ENCODE peak calls at places on chromosomes 2 and 18, in seven cellular contexts. One of them, this sample, is unnamed.

GRCh38 chr2:11373096-11373495 is 28.7 kb upstream of the ROCK2 start:
- DNase-seq in spleen: no peak
- DNase-seq in IMR-90: no peak
- DNase-seq in ovary: no peak
- DNase-seq in SK-N-SH: no peak
- DNase-seq in HL-60: no peak
- DNase-seq in fibroblast of mammary gland: no peak
- DNase-seq in this sample: no peak

GRCh38 chr2:120979921-120980320 is 244.3 kb downstream of the GLI2 start:
- DNase-seq in spleen: no peak
- DNase-seq in IMR-90: no peak
- DNase-seq in ovary: no peak
- DNase-seq in SK-N-SH: no peak
- DNase-seq in HL-60: no peak
- DNase-seq in fibroblast of mammary gland: no peak
- DNase-seq in this sample: no peak

GRCh38 chr2:102094917-102095316 is 47.6 kb upstream of the IL1R1 start:
- DNase-seq in spleen: no peak
- DNase-seq in IMR-90: peak
- DNase-seq in ovary: no peak
- DNase-seq in SK-N-SH: no peak
- DNase-seq in HL-60: peak
- DNase-seq in fibroblast of mammary gland: peak
- DNase-seq in this sample: peak

GRCh38 chr2:231168460-231169139 is 29.8 kb upstream of the ARMC9 start:
- DNase-seq in spleen: no peak
- DNase-seq in IMR-90: no peak
- DNase-seq in ovary: no peak
- DNase-seq in SK-N-SH: no peak
- DNase-seq in HL-60: peak
- DNase-seq in fibroblast of mammary gland: no peak
- DNase-seq in this sample: no peak

GRCh38 chr2:27115485-27115884 is 3.4 kb downstream of the CGREF1 start:
- DNase-seq in spleen: no peak
- DNase-seq in IMR-90: peak
- DNase-seq in ovary: no peak
- DNase-seq in SK-N-SH: no peak
- DNase-seq in HL-60: no peak
- DNase-seq in fibroblast of mammary gland: peak
- DNase-seq in this sample: no peak

GRCh38 chr18:13375302-13376255 is 157.0 kb downstream of the LDLRAD4 start:
- DNase-seq in spleen: no peak
- DNase-seq in IMR-90: peak
- DNase-seq in ovary: peak
- DNase-seq in SK-N-SH: no peak
- DNase-seq in HL-60: no peak
- DNase-seq in fibroblast of mammary gland: peak
- DNase-seq in this sample: peak

GRCh38 chr2:189613077-189613636 is 32.6 kb upstream of the SLC40A1 start:
- DNase-seq in spleen: no peak
- DNase-seq in IMR-90: peak
- DNase-seq in ovary: peak
- DNase-seq in SK-N-SH: no peak
- DNase-seq in HL-60: no peak
- DNase-seq in fibroblast of mammary gland: peak
- DNase-seq in this sample: peak

GRCh38 chr18:34122724-34123334 is 101.9 kb downstream of the NOL4 start:
- DNase-seq in spleen: no peak
- DNase-seq in IMR-90: peak
- DNase-seq in ovary: no peak
- DNase-seq in SK-N-SH: peak
- DNase-seq in HL-60: peak
- DNase-seq in fibroblast of mammary gland: peak
- DNase-seq in this sample: peak

GRCh38 chr18:4270016-4270415 is 185.1 kb downstream of the DLGAP1 start:
- DNase-seq in spleen: no peak
- DNase-seq in IMR-90: no peak
- DNase-seq in ovary: no peak
- DNase-seq in SK-N-SH: no peak
- DNase-seq in HL-60: no peak
- DNase-seq in fibroblast of mammary gland: no peak
- DNase-seq in this sample: no peak

GRCh38 chr2:143123911-143124310 is 5.3 kb upstream of the ARHGAP15 start:
- DNase-seq in spleen: no peak
- DNase-seq in IMR-90: no peak
- DNase-seq in ovary: no peak
- DNase-seq in SK-N-SH: no peak
- DNase-seq in HL-60: no peak
- DNase-seq in fibroblast of mammary gland: no peak
- DNase-seq in this sample: no peak

GRCh38 chr18:75827781-75828274 is 400.3 kb upstream of the SMIM21 start:
- DNase-seq in spleen: no peak
- DNase-seq in IMR-90: no peak
- DNase-seq in ovary: no peak
- DNase-seq in SK-N-SH: no peak
- DNase-seq in HL-60: no peak
- DNase-seq in fibroblast of mammary gland: no peak
- DNase-seq in this sample: no peak

GRCh38 chr2:70643715-70644114 is 90.1 kb upstream of the TGFA start:
- DNase-seq in spleen: no peak
- DNase-seq in IMR-90: no peak
- DNase-seq in ovary: no peak
- DNase-seq in SK-N-SH: peak
- DNase-seq in HL-60: peak
- DNase-seq in fibroblast of mammary gland: peak
- DNase-seq in this sample: no peak

GRCh38 chr2:115910270-115910669 is 1467.8 kb downstream of the DPP10 start:
- DNase-seq in spleen: no peak
- DNase-seq in IMR-90: no peak
- DNase-seq in ovary: no peak
- DNase-seq in SK-N-SH: peak
- DNase-seq in HL-60: no peak
- DNase-seq in fibroblast of mammary gland: no peak
- DNase-seq in this sample: no peak

GRCh38 chr2:131034122-131035051 is 58.9 kb downstream of the FAM168B start:
- DNase-seq in spleen: peak
- DNase-seq in IMR-90: peak
- DNase-seq in ovary: peak
- DNase-seq in SK-N-SH: peak
- DNase-seq in HL-60: no peak
- DNase-seq in fibroblast of mammary gland: no peak
- DNase-seq in this sample: peak

GRCh38 chr2:147101906-147102790 is 742.7 kb upstream of the ACVR2A start:
- DNase-seq in spleen: no peak
- DNase-seq in IMR-90: no peak
- DNase-seq in ovary: no peak
- DNase-seq in SK-N-SH: no peak
- DNase-seq in HL-60: no peak
- DNase-seq in fibroblast of mammary gland: peak
- DNase-seq in this sample: no peak

GRCh38 chr2:55843096-55843991 is 80.2 kb downstream of the EFEMP1 start:
- DNase-seq in spleen: no peak
- DNase-seq in IMR-90: peak
- DNase-seq in ovary: no peak
- DNase-seq in SK-N-SH: no peak
- DNase-seq in HL-60: no peak
- DNase-seq in fibroblast of mammary gland: peak
- DNase-seq in this sample: peak

GRCh38 chr2:120471166-120471565 is 125.2 kb downstream of the INHBB start:
- DNase-seq in spleen: peak
- DNase-seq in IMR-90: no peak
- DNase-seq in ovary: no peak
- DNase-seq in SK-N-SH: no peak
- DNase-seq in HL-60: no peak
- DNase-seq in fibroblast of mammary gland: no peak
- DNase-seq in this sample: no peak

GRCh38 chr2:203730076-203730729 is 23.8 kb downstream of the CD28 start:
- DNase-seq in spleen: no peak
- DNase-seq in IMR-90: peak
- DNase-seq in ovary: no peak
- DNase-seq in SK-N-SH: no peak
- DNase-seq in HL-60: no peak
- DNase-seq in fibroblast of mammary gland: peak
- DNase-seq in this sample: peak

GRCh38 chr18:74282359-74283254 is 9.2 kb downstream of the CYB5A start:
- DNase-seq in spleen: no peak
- DNase-seq in IMR-90: no peak
- DNase-seq in ovary: no peak
- DNase-seq in SK-N-SH: no peak
- DNase-seq in HL-60: no peak
- DNase-seq in fibroblast of mammary gland: no peak
- DNase-seq in this sample: no peak

GRCh38 chr2:43345391-43345813 is 119.0 kb upstream of the ZFP36L2 start:
- DNase-seq in spleen: no peak
- DNase-seq in IMR-90: no peak
- DNase-seq in ovary: no peak
- DNase-seq in SK-N-SH: peak
- DNase-seq in HL-60: no peak
- DNase-seq in fibroblast of mammary gland: peak
- DNase-seq in this sample: no peak

GRCh38 chr18:62402342-62402948 is 77.3 kb downstream of the TNFRSF11A start:
- DNase-seq in spleen: no peak
- DNase-seq in IMR-90: no peak
- DNase-seq in ovary: no peak
- DNase-seq in SK-N-SH: no peak
- DNase-seq in HL-60: no peak
- DNase-seq in fibroblast of mammary gland: no peak
- DNase-seq in this sample: no peak
- TF ChIP-seq CTCF in spleen: no peak
- TF ChIP-seq CTCF in IMR-90: no peak
- TF ChIP-seq CTCF in ovary: no peak
- TF ChIP-seq CTCF in SK-N-SH: no peak
- TF ChIP-seq CTCF in HL-60: no peak
- TF ChIP-seq CTCF in fibroblast of mammary gland: no peak
- TF ChIP-seq CTCF in this sample: no peak

DNA sequence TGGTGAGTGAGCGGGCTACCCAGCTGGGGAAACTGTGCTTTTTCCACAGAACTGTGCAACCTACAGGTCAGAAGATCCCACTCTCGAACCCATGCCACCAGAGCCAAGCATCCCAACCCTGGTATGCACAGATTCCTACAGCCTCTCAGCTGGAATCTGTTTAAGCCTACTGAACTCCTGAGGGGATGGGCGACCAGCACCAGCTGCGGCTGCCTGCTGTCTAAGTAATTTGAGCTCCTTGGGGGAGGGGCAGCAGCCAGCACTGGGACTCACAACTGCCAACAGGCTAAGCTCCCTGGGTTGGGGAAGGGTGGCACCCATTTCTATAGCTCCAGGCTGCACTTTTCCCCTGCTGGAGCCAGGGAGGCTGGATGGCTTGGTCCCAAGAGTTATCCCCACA is 11.8 kb downstream of the CYP27C1 start:
- DNase-seq in spleen: peak
- DNase-seq in IMR-90: peak
- DNase-seq in ovary: no peak
- DNase-seq in SK-N-SH: no peak
- DNase-seq in HL-60: no peak
- DNase-seq in fibroblast of mammary gland: no peak
- DNase-seq in this sample: peak
- H3K4me3 ChIP-seq in spleen: no peak
- H3K4me3 ChIP-seq in IMR-90: no peak
- H3K4me3 ChIP-seq in ovary: no peak
- H3K4me3 ChIP-seq in SK-N-SH: no peak
- H3K4me3 ChIP-seq in HL-60: no peak
- H3K4me3 ChIP-seq in fibroblast of mammary gland: no peak
- H3K4me3 ChIP-seq in this sample: no peak

DNA sequence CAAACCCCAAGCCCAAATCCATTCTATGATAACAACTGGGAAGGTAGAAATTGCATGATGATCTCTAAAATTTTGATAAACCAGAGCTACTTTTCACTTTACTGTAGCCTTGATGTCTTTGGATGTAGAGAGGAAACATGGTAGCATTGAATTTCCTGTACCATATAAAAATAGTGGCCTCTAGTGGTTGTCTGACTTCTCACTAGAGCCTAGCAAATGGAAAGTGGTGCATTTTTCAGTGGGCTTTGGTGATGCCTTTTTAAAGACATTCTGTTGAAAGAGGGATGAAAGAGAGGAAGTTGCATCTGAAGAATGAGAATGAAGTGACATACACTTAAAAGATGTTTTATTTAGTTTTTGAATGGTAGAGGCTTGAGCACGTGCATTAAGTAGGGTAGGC is 662.2 kb downstream of the XIRP2 start:
- DNase-seq in spleen: no peak
- DNase-seq in IMR-90: peak
- DNase-seq in ovary: no peak
- DNase-seq in SK-N-SH: peak
- DNase-seq in HL-60: no peak
- DNase-seq in fibroblast of mammary gland: peak
- DNase-seq in this sample: peak
- TF ChIP-seq CTCF in spleen: no peak
- TF ChIP-seq CTCF in IMR-90: peak
- TF ChIP-seq CTCF in ovary: no peak
- TF ChIP-seq CTCF in SK-N-SH: peak
- TF ChIP-seq CTCF in HL-60: no peak
- TF ChIP-seq CTCF in fibroblast of mammary gland: peak
- TF ChIP-seq CTCF in this sample: peak

GRCh38 chr18:32771871-32772499 is 838 bp downstream of the KLHL14 start:
- DNase-seq in spleen: peak
- DNase-seq in IMR-90: no peak
- DNase-seq in ovary: no peak
- DNase-seq in SK-N-SH: peak
- DNase-seq in HL-60: no peak
- DNase-seq in fibroblast of mammary gland: no peak
- DNase-seq in this sample: no peak

GRCh38 chr18:32772580-32773186 is at the start of gene KLHL14:
- DNase-seq in spleen: no peak
- DNase-seq in IMR-90: no peak
- DNase-seq in ovary: no peak
- DNase-seq in SK-N-SH: no peak
- DNase-seq in HL-60: no peak
- DNase-seq in fibroblast of mammary gland: no peak
- DNase-seq in this sample: no peak

GRCh38 chr18:32770181-32770650 is 2.6 kb downstream of the KLHL14 start:
- DNase-seq in spleen: peak
- DNase-seq in IMR-90: no peak
- DNase-seq in ovary: no peak
- DNase-seq in SK-N-SH: peak
- DNase-seq in HL-60: no peak
- DNase-seq in fibroblast of mammary gland: no peak
- DNase-seq in this sample: no peak

GRCh38 chr18:32770651-32771168 is 2.1 kb downstream of the KLHL14 start:
- DNase-seq in spleen: peak
- DNase-seq in IMR-90: no peak
- DNase-seq in ovary: no peak
- DNase-seq in SK-N-SH: peak
- DNase-seq in HL-60: no peak
- DNase-seq in fibroblast of mammary gland: no peak
- DNase-seq in this sample: no peak

DNA sequence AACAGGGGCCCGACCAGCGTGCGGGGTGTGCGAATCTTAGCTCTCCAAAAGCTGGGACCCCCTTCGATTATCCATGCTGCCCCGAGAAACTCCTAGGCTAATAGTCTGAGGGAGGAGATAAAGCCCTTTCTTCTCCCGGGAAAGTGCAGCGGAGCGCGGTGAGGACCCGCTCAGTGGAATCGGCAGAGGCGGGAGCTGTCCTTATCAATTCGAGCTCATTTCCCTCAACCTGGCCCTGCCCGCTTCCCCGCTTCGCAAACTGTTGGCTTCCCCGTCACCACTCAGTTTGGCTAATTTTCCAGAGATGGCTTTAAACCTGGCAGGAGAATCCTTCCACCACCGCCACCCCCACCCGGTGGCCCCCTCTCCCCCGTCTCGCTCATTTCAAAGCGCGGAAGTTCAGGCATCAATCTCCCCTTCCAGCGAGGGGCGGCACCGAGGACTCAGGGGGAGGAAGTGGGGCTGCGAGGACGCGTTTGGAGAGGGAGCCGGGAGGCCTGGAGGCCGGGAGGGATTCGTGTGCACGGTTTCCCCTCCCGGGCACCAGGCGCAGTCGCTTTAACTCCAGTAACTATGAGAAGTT is 1.6 kb downstream of the KLHL14 start:
- DNase-seq in spleen: peak
- DNase-seq in IMR-90: no peak
- DNase-seq in ovary: no peak
- DNase-seq in SK-N-SH: peak
- DNase-seq in HL-60: no peak
- DNase-seq in fibroblast of mammary gland: no peak
- DNase-seq in this sample: peak
- H3K4me3 ChIP-seq in spleen: peak
- H3K4me3 ChIP-seq in IMR-90: no peak
- H3K4me3 ChIP-seq in ovary: peak
- H3K4me3 ChIP-seq in SK-N-SH: peak
- H3K4me3 ChIP-seq in HL-60: no peak
- H3K4me3 ChIP-seq in fibroblast of mammary gland: peak
- H3K4me3 ChIP-seq in this sample: peak